ENCODE peak calls at places on chromosomes 2 and 18, in six cellular contexts. Q is HCT116, N is SK-N-SH, W is K562, S is GM12878, K is HepG2. F is an unnamed sample.
A peak's percentile ranks its signal among the peaks of the same experiment; 100 is the strongest.

GRCh38 chr2:182949572-182950189 is 83.2 kb upstream of the FRZB start:
- DNase-seq in Q (no peak), N (no peak), W (peak; percentile 77), S (no peak), K (no peak), F (peak; percentile 67)

GRCh38 chr18:43515481-43515880 is 238.2 kb upstream of the SYT4 start:
- DNase-seq in Q (no peak), N (no peak), W (no peak), S (no peak), K (no peak), F (no peak)

GRCh38 chr18:10661333-10661732 is 135.5 kb downstream of the NAPG start:
- DNase-seq in Q (no peak), N (no peak), W (no peak), S (no peak), K (no peak), F (no peak)

GRCh38 chr2:73285162-73285739 is 973 bp upstream of the FBXO41 start:
- DNase-seq in Q (no peak), N (no peak), W (peak; percentile 27), S (peak; percentile 49), K (no peak), F (no peak)

GRCh38 chr18:62370386-62370785 is 45.3 kb downstream of the TNFRSF11A start:
- DNase-seq in Q (no peak), N (no peak), W (no peak), S (no peak), K (no peak), F (no peak)

GRCh38 chr2:36356199-36356989 is 816 bp downstream of the CRIM1 start:
- DNase-seq in Q (no peak), N (peak; percentile 72), W (no peak), S (no peak), K (no peak), F (no peak)

GRCh38 chr2:121898483-121898882 is 143.0 kb downstream of the TSN start:
- DNase-seq in Q (no peak), N (no peak), W (no peak), S (no peak), K (no peak), F (no peak)

GRCh38 chr18:55559735-55560134 is 28.3 kb downstream of the TCF4 start:
- DNase-seq in Q (no peak), N (peak; percentile 9), W (no peak), S (no peak), K (no peak), F (no peak)

GRCh38 chr2:40192864-40193669 is 258.8 kb downstream of the SLC8A1 start:
- DNase-seq in Q (no peak), N (no peak), W (no peak), S (no peak), K (no peak), F (no peak)

GRCh38 chr2:174210861-174211260 is 37.5 kb downstream of the OLA1 start:
- DNase-seq in Q (no peak), N (no peak), W (peak; percentile 82), S (no peak), K (no peak), F (no peak)
- TF ChIP-seq SIN3A in Q (no peak), N (no peak), W (no peak), S (no peak), K (no peak), F (no peak)

DNA sequence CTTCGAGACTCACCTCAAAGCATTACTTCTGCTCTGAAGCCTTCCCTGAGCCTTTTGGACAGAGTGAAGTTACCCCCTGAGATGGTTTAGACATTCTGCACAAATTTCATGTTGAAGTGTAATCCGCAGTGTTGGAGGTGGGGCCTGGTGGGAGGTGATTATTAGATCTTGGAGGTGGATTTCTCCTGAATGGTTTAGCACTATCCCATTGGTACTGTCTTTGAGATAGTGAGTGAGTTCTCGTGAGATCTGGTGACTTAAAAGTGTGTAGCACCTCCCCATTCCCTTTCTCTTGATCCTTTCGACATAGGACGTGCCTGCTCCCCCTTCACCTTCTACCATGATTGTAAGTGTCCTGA is 8.8 kb downstream of the ENOSF1 start:
- DNase-seq in Q (no peak), N (no peak), W (no peak), S (no peak), K (no peak), F (peak; percentile 15)
- H3K36me3 ChIP-seq in Q (peaks cover 22% of the 10 kb centered on the region), N (no peaks in the 10 kb centered on the region), W (peaks cover 65% of the 10 kb centered on the region), S (no peaks in the 10 kb centered on the region), K (peaks cover 22% of the 10 kb centered on the region), F (peaks cover 4% of the 10 kb centered on the region)

DNA sequence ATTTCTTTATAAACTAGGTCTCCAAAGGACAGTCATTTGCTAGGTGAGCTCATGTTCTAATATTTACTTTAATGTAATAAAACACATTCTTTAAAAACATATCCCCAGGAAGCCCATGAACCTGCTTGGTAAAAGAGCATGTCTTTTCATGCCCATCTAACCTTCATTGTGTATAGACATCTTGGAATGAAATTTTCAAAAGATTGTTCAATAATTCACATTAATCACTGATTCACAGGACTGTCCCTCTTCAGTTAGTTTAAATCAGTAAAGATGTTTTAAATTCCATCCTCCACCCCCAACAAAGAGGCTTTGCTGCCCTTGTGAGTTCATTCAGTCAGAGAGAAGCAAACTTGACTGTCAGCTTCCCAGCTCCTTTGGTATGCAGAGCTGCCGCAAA is 633.4 kb upstream of the CELF4 start:
- DNase-seq in Q (no peak), N (no peak), W (no peak), S (no peak), K (no peak), F (no peak)
- TF ChIP-seq REST in Q (no peak), N (no peak), W (no peak), S (no peak), K (no peak), F (no peak)

DNA sequence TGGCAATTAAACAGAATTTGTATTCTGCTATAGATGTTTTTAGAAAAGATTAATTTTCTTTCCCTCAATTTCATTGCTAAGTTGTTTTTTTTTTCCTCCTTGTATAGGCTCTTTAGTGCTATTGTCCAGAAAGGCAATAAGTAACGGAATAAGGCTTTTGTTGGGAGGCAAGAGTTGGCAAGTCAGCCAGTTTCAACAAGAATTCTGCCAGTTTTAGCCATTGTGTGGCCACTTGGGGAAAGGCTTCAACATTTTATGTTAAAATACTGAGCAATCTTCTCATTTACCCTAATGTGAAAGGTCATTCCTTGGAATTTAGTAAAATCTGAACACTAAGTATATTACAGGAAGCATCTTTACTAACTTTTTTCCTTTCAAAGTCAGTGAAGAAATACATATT is 9.6 kb downstream of the CALCRL start:
- DNase-seq in Q (no peak), N (no peak), W (no peak), S (no peak), K (no peak), F (no peak)
- TF ChIP-seq SIN3A in Q (no peak), N (no peak), W (no peak), S (no peak), K (no peak), F (no peak)

GRCh38 chr18:183769-184168 is 25.4 kb downstream of the USP14 start:
- DNase-seq in Q (no peak), N (peak; percentile 3), W (peak; percentile 54), S (no peak), K (no peak), F (no peak)

DNA sequence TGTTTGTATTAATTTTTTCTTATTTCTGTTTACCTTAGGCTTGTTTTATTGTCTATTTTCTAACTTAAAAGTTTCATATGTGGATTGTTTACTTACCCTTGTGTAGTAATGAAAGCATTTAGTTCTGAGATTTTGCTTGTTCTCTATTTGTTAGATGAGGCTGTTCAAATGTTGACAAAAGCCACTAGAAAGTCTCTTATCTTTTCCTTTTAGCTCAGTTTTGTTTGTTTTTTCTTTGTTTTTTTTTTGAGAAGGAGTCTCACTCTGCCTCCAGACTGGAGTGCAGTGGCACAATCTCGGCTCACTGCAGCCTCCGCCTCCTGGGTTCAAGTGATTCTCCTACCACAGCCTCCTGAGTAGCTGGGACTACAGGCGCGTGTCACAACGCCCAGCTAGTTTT is 30.9 kb downstream of the USP14 start:
- DNase-seq in Q (no peak), N (no peak), W (no peak), S (no peak), K (peak; percentile 60), F (no peak)
- H3K36me3 ChIP-seq in Q (no peaks in the 10 kb centered on the region), N (peaks cover 26% of the 10 kb centered on the region), W (peaks cover 63% of the 10 kb centered on the region), S (no peaks in the 10 kb centered on the region), K (peaks cover 7% of the 10 kb centered on the region), F (peaks cover 3% of the 10 kb centered on the region)